ENCODE peak calls at places on chromosomes 11 and 22, in nine cellular contexts. One of them, this sample, is unnamed.

GRCh38 chr22:39318507-39319283 is 728 bp downstream of the RPL3 start:
- DNase-seq in ureter: no peak
- DNase-seq in neural crest cell: no peak
- DNase-seq in foreskin fibroblast: no peak
- DNase-seq in iPS DF 6.9: no peak
- DNase-seq in kidney epithelial cell: no peak
- DNase-seq in AG04449: no peak
- DNase-seq in RWPE1: no peak
- DNase-seq in GM23248: peak; percentile 47
- DNase-seq in this sample: peak; percentile 51

GRCh38 chr11:11805228-11805627 is 36.5 kb upstream of the USP47 start:
- DNase-seq in kidney epithelial cell: no peak
- DNase-seq in AG04449: no peak
- DNase-seq in RWPE1: no peak
- DNase-seq in ureter: no peak
- DNase-seq in foreskin fibroblast: no peak
- DNase-seq in iPS DF 6.9: no peak
- DNase-seq in GM23248: no peak
- DNase-seq in neural crest cell: no peak
- DNase-seq in this sample: no peak

GRCh38 chr11:106302416-106302815 is 225.0 kb downstream of the AASDHPPT start:
- DNase-seq in ureter: no peak
- DNase-seq in AG04449: no peak
- DNase-seq in iPS DF 6.9: no peak
- DNase-seq in foreskin fibroblast: no peak
- DNase-seq in neural crest cell: no peak
- DNase-seq in GM23248: no peak
- DNase-seq in kidney epithelial cell: no peak
- DNase-seq in RWPE1: no peak
- DNase-seq in this sample: no peak

GRCh38 chr11:65700377-65700776 is 11.7 kb upstream of the KAT5 start:
- DNase-seq in AG04449: no peak
- DNase-seq in kidney epithelial cell: no peak
- DNase-seq in ureter: no peak
- DNase-seq in iPS DF 6.9: no peak
- DNase-seq in GM23248: no peak
- DNase-seq in foreskin fibroblast: no peak
- DNase-seq in neural crest cell: no peak
- DNase-seq in RWPE1: no peak
- DNase-seq in this sample: no peak

GRCh38 chr11:64876226-64876750 is 2.1 kb downstream of the EHD1 start:
- DNase-seq in GM23248: peak; percentile 43
- DNase-seq in ureter: no peak
- DNase-seq in kidney epithelial cell: no peak
- DNase-seq in foreskin fibroblast: no peak
- DNase-seq in neural crest cell: no peak
- DNase-seq in RWPE1: no peak
- DNase-seq in AG04449: no peak
- DNase-seq in iPS DF 6.9: no peak
- DNase-seq in this sample: no peak

GRCh38 chr22:20956258-20957117 is 10.6 kb upstream of the AIFM3 start:
- DNase-seq in RWPE1: no peak
- DNase-seq in iPS DF 6.9: peak; percentile 54
- DNase-seq in foreskin fibroblast: peak; percentile 61
- DNase-seq in GM23248: peak; percentile 64
- DNase-seq in ureter: no peak
- DNase-seq in kidney epithelial cell: no peak
- DNase-seq in neural crest cell: no peak
- DNase-seq in AG04449: no peak
- DNase-seq in this sample: peak; percentile 58

GRCh38 chr22:23182289-23183106 is 2.2 kb downstream of the BCR start:
- DNase-seq in RWPE1: peak; percentile 71
- DNase-seq in ureter: no peak
- DNase-seq in GM23248: peak; percentile 34
- DNase-seq in kidney epithelial cell: no peak
- DNase-seq in neural crest cell: no peak
- DNase-seq in foreskin fibroblast: peak; percentile 27
- DNase-seq in iPS DF 6.9: no peak
- DNase-seq in AG04449: no peak
- DNase-seq in this sample: peak; percentile 72

GRCh38 chr11:111428113-111428876 is 49.2 kb upstream of the POU2AF1 start:
- DNase-seq in AG04449: no peak
- DNase-seq in iPS DF 6.9: no peak
- DNase-seq in neural crest cell: no peak
- DNase-seq in kidney epithelial cell: no peak
- DNase-seq in RWPE1: no peak
- DNase-seq in GM23248: no peak
- DNase-seq in foreskin fibroblast: no peak
- DNase-seq in ureter: no peak
- DNase-seq in this sample: no peak

GRCh38 chr11:69640995-69641581 is at the start of gene CCND1:
- DNase-seq in foreskin fibroblast: peak; percentile 96
- DNase-seq in neural crest cell: peak; percentile 81
- DNase-seq in AG04449: peak; percentile 55
- DNase-seq in ureter: peak; percentile 80
- DNase-seq in iPS DF 6.9: no peak
- DNase-seq in RWPE1: peak; percentile 78
- DNase-seq in GM23248: peak; percentile 96
- DNase-seq in kidney epithelial cell: peak; percentile 67
- DNase-seq in this sample: peak; percentile 80

GRCh38 chr11:76671236-76671590 is 666 bp upstream of the LRRC32 start:
- DNase-seq in ureter: no peak
- DNase-seq in AG04449: no peak
- DNase-seq in iPS DF 6.9: no peak
- DNase-seq in kidney epithelial cell: no peak
- DNase-seq in neural crest cell: no peak
- DNase-seq in RWPE1: no peak
- DNase-seq in GM23248: no peak
- DNase-seq in foreskin fibroblast: no peak
- DNase-seq in this sample: no peak

GRCh38 chr11:32092581-32093170 is 1.8 kb downstream of the RCN1 start:
- DNase-seq in iPS DF 6.9: no peak
- DNase-seq in neural crest cell: no peak
- DNase-seq in kidney epithelial cell: no peak
- DNase-seq in AG04449: no peak
- DNase-seq in GM23248: peak; percentile 28
- DNase-seq in RWPE1: no peak
- DNase-seq in ureter: no peak
- DNase-seq in foreskin fibroblast: no peak
- DNase-seq in this sample: no peak

GRCh38 chr11:8234425-8234821 is 29.3 kb downstream of the LMO1 start:
- DNase-seq in AG04449: no peak
- DNase-seq in iPS DF 6.9: no peak
- DNase-seq in neural crest cell: no peak
- DNase-seq in RWPE1: no peak
- DNase-seq in ureter: no peak
- DNase-seq in GM23248: no peak
- DNase-seq in foreskin fibroblast: no peak
- DNase-seq in kidney epithelial cell: no peak
- DNase-seq in this sample: no peak

GRCh38 chr11:120108154-120108784 is 29.6 kb downstream of the TRIM29 start:
- DNase-seq in foreskin fibroblast: peak; percentile 80
- DNase-seq in ureter: peak; percentile 79
- DNase-seq in kidney epithelial cell: no peak
- DNase-seq in neural crest cell: peak; percentile 85
- DNase-seq in RWPE1: peak; percentile 93
- DNase-seq in AG04449: no peak
- DNase-seq in GM23248: peak; percentile 77
- DNase-seq in iPS DF 6.9: peak; percentile 52
- DNase-seq in this sample: no peak

GRCh38 chr11:65445604-65446445 is 23.2 kb downstream of the NEAT1 start:
- DNase-seq in RWPE1: no peak
- DNase-seq in AG04449: no peak
- DNase-seq in neural crest cell: no peak
- DNase-seq in iPS DF 6.9: no peak
- DNase-seq in kidney epithelial cell: no peak
- DNase-seq in ureter: no peak
- DNase-seq in GM23248: peak; percentile 72
- DNase-seq in foreskin fibroblast: peak; percentile 55
- DNase-seq in this sample: no peak

GRCh38 chr11:110200241-110200640 is 96.2 kb downstream of the RDX start:
- DNase-seq in GM23248: peak; percentile 54
- DNase-seq in RWPE1: no peak
- DNase-seq in neural crest cell: no peak
- DNase-seq in AG04449: no peak
- DNase-seq in ureter: no peak
- DNase-seq in kidney epithelial cell: no peak
- DNase-seq in foreskin fibroblast: peak; percentile 41
- DNase-seq in iPS DF 6.9: no peak
- DNase-seq in this sample: peak; percentile 50

GRCh38 chr11:7473702-7474101 is 11.6 kb upstream of the OLFML1 start:
- DNase-seq in iPS DF 6.9: no peak
- DNase-seq in AG04449: no peak
- DNase-seq in kidney epithelial cell: no peak
- DNase-seq in ureter: no peak
- DNase-seq in GM23248: no peak
- DNase-seq in RWPE1: no peak
- DNase-seq in foreskin fibroblast: no peak
- DNase-seq in neural crest cell: no peak
- DNase-seq in this sample: no peak